ENCODE peak calls at places on chromosomes 11 and 22, in six cellular contexts. One of them, this sample, is unnamed.
A peak's percentile ranks its signal among the peaks of the same experiment; 100 is the strongest.

GRCh38 chr11:1542267-1542666 is 29.8 kb downstream of the DUSP8 start:
- DNase-seq in AG09319: no peak
- DNase-seq in BJ: no peak
- DNase-seq in fibroblast of villous mesenchyme: no peak
- DNase-seq in HL-60: no peak
- DNase-seq in cardiac muscle cell: no peak
- DNase-seq in this sample: no peak

GRCh38 chr11:73410627-73411026 is 34.4 kb downstream of the RELT start:
- DNase-seq in HL-60: no peak
- DNase-seq in fibroblast of villous mesenchyme: no peak
- DNase-seq in BJ: no peak
- DNase-seq in AG09319: no peak
- DNase-seq in cardiac muscle cell: no peak
- DNase-seq in this sample: no peak

GRCh38 chr11:32115406-32115805 is 24.5 kb downstream of the RCN1 start:
- DNase-seq in AG09319: no peak
- DNase-seq in cardiac muscle cell: no peak
- DNase-seq in fibroblast of villous mesenchyme: peak; percentile 26
- DNase-seq in BJ: no peak
- DNase-seq in HL-60: no peak
- DNase-seq in this sample: no peak

GRCh38 chr11:23217072-23217471 is 356.8 kb upstream of the CCDC179 start:
- DNase-seq in HL-60: no peak
- DNase-seq in fibroblast of villous mesenchyme: no peak
- DNase-seq in BJ: no peak
- DNase-seq in AG09319: no peak
- DNase-seq in cardiac muscle cell: no peak
- DNase-seq in this sample: no peak

GRCh38 chr11:35549787-35550186 is 24.4 kb upstream of the PAMR1 start:
- DNase-seq in BJ: peak; percentile 88
- DNase-seq in AG09319: peak; percentile 76
- DNase-seq in cardiac muscle cell: peak; percentile 85
- DNase-seq in fibroblast of villous mesenchyme: peak; percentile 96
- DNase-seq in HL-60: no peak
- DNase-seq in this sample: no peak

GRCh38 chr22:36562261-36562835 is 33.4 kb upstream of the EIF3D start:
- DNase-seq in HL-60: no peak
- DNase-seq in AG09319: no peak
- DNase-seq in fibroblast of villous mesenchyme: no peak
- DNase-seq in BJ: no peak
- DNase-seq in cardiac muscle cell: peak; percentile 41
- DNase-seq in this sample: no peak

GRCh38 chr11:30772908-30773307 is 186.8 kb upstream of the MPPED2 start:
- DNase-seq in fibroblast of villous mesenchyme: no peak
- DNase-seq in cardiac muscle cell: no peak
- DNase-seq in HL-60: no peak
- DNase-seq in BJ: no peak
- DNase-seq in AG09319: no peak
- DNase-seq in this sample: no peak

GRCh38 chr11:86672007-86672621 is at the start of gene ME3:
- DNase-seq in AG09319: no peak
- DNase-seq in cardiac muscle cell: peak; percentile 62
- DNase-seq in BJ: no peak
- DNase-seq in HL-60: peak; percentile 40
- DNase-seq in fibroblast of villous mesenchyme: peak; percentile 52
- DNase-seq in this sample: peak; percentile 27

GRCh38 chr11:29564501-29564900 is 452.3 kb downstream of the KCNA4 start:
- DNase-seq in HL-60: no peak
- DNase-seq in BJ: no peak
- DNase-seq in fibroblast of villous mesenchyme: no peak
- DNase-seq in cardiac muscle cell: no peak
- DNase-seq in AG09319: no peak
- DNase-seq in this sample: no peak

GRCh38 chr11:121421149-121421906 is 30.8 kb upstream of the SORL1 start:
- DNase-seq in HL-60: no peak
- DNase-seq in cardiac muscle cell: no peak
- DNase-seq in BJ: no peak
- DNase-seq in AG09319: no peak
- DNase-seq in fibroblast of villous mesenchyme: no peak
- DNase-seq in this sample: no peak

GRCh38 chr11:102878595-102878994 is 3.8 kb upstream of the MMP12 start:
- DNase-seq in fibroblast of villous mesenchyme: no peak
- DNase-seq in HL-60: no peak
- DNase-seq in BJ: no peak
- DNase-seq in cardiac muscle cell: no peak
- DNase-seq in AG09319: no peak
- DNase-seq in this sample: no peak

GRCh38 chr11:100735949-100736675 is 49.0 kb downstream of the ARHGAP42 start:
- DNase-seq in HL-60: no peak
- DNase-seq in BJ: no peak
- DNase-seq in cardiac muscle cell: peak; percentile 59
- DNase-seq in fibroblast of villous mesenchyme: peak; percentile 67
- DNase-seq in AG09319: no peak
- DNase-seq in this sample: no peak

GRCh38 chr22:28822930-28823481 is 22.6 kb upstream of the XBP1 start:
- DNase-seq in HL-60: no peak
- DNase-seq in cardiac muscle cell: no peak
- DNase-seq in fibroblast of villous mesenchyme: no peak
- DNase-seq in BJ: no peak
- DNase-seq in AG09319: no peak
- DNase-seq in this sample: no peak

GRCh38 chr11:1879342-1879940 is 12.3 kb downstream of the PRR33 start:
- DNase-seq in HL-60: no peak
- DNase-seq in fibroblast of villous mesenchyme: no peak
- DNase-seq in cardiac muscle cell: no peak
- DNase-seq in BJ: no peak
- DNase-seq in AG09319: no peak
- DNase-seq in this sample: no peak

GRCh38 chr11:71429701-71430100 is 18.5 kb downstream of the DHCR7 start:
- DNase-seq in cardiac muscle cell: no peak
- DNase-seq in fibroblast of villous mesenchyme: no peak
- DNase-seq in AG09319: no peak
- DNase-seq in BJ: no peak
- DNase-seq in HL-60: no peak
- DNase-seq in this sample: no peak

GRCh38 chr11:134025086-134025437 is 43.8 kb upstream of the JAM3 start:
- DNase-seq in AG09319: no peak
- DNase-seq in fibroblast of villous mesenchyme: no peak
- DNase-seq in HL-60: no peak
- DNase-seq in BJ: no peak
- DNase-seq in cardiac muscle cell: no peak
- DNase-seq in this sample: no peak

GRCh38 chr22:31742115-31742514 is 7.8 kb downstream of the PRR14L start:
- DNase-seq in HL-60: no peak
- DNase-seq in BJ: no peak
- DNase-seq in cardiac muscle cell: no peak
- DNase-seq in fibroblast of villous mesenchyme: peak; percentile 33
- DNase-seq in AG09319: no peak
- DNase-seq in this sample: no peak

GRCh38 chr22:44193537-44193896 is 12.8 kb downstream of the PARVG start:
- DNase-seq in fibroblast of villous mesenchyme: no peak
- DNase-seq in BJ: no peak
- DNase-seq in HL-60: no peak
- DNase-seq in AG09319: no peak
- DNase-seq in cardiac muscle cell: no peak
- DNase-seq in this sample: no peak

GRCh38 chr22:49943405-49943765 is 17.2 kb upstream of the PIM3 start:
- DNase-seq in HL-60: no peak
- DNase-seq in AG09319: no peak
- DNase-seq in cardiac muscle cell: no peak
- DNase-seq in BJ: no peak
- DNase-seq in fibroblast of villous mesenchyme: no peak
- DNase-seq in this sample: no peak

GRCh38 chr22:49941507-49942316 is 18.9 kb upstream of the PIM3 start:
- DNase-seq in AG09319: no peak
- DNase-seq in cardiac muscle cell: no peak
- DNase-seq in fibroblast of villous mesenchyme: no peak
- DNase-seq in HL-60: no peak
- DNase-seq in BJ: no peak
- DNase-seq in this sample: no peak

GRCh38 chr22:49944399-49944891 is 16.1 kb upstream of the PIM3 start:
- DNase-seq in AG09319: no peak
- DNase-seq in HL-60: no peak
- DNase-seq in cardiac muscle cell: no peak
- DNase-seq in BJ: no peak
- DNase-seq in fibroblast of villous mesenchyme: no peak
- DNase-seq in this sample: no peak

GRCh38 chr22:49943771-49944398 is 16.7 kb upstream of the PIM3 start:
- DNase-seq in fibroblast of villous mesenchyme: no peak
- DNase-seq in BJ: no peak
- DNase-seq in HL-60: no peak
- DNase-seq in cardiac muscle cell: no peak
- DNase-seq in AG09319: no peak
- DNase-seq in this sample: no peak

GRCh38 chr22:49942565-49943404 is 17.8 kb upstream of the PIM3 start:
- DNase-seq in BJ: no peak
- DNase-seq in fibroblast of villous mesenchyme: no peak
- DNase-seq in cardiac muscle cell: no peak
- DNase-seq in AG09319: no peak
- DNase-seq in HL-60: no peak
- DNase-seq in this sample: no peak
- TF ChIP-seq CTCF in BJ: no peak
- TF ChIP-seq CTCF in fibroblast of villous mesenchyme: no peak
- TF ChIP-seq CTCF in cardiac muscle cell: no peak
- TF ChIP-seq CTCF in AG09319: no peak
- TF ChIP-seq CTCF in HL-60: no peak
- TF ChIP-seq CTCF in this sample: no peak

DNA sequence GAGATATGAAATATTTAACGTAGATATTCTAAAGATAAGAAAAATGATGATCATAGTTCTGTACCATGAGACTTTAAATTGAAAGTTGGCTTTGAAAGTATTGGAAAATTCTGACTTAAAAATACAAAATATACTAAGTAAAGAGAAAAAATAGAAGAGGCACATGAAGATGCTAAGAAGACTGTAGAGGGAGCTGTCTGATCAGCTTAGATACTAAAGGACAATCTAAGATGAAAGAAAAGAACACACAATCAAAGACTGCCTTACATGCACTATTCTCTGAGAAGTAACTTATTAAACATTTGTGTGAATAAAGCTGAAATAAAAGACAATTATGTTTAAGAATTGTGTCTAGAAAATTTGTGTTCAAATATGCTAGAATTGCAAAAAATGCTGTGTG is 55.1 kb downstream of the RBMXL2 start:
- DNase-seq in fibroblast of villous mesenchyme: peak; percentile 34
- DNase-seq in cardiac muscle cell: peak; percentile 17
- DNase-seq in AG09319: no peak
- DNase-seq in BJ: no peak
- DNase-seq in HL-60: no peak
- DNase-seq in this sample: no peak
- TF ChIP-seq CTCF in fibroblast of villous mesenchyme: peak; percentile 47
- TF ChIP-seq CTCF in cardiac muscle cell: peak; percentile 19
- TF ChIP-seq CTCF in AG09319: peak; percentile 46
- TF ChIP-seq CTCF in BJ: peak; percentile 29
- TF ChIP-seq CTCF in HL-60: no peak
- TF ChIP-seq CTCF in this sample: no peak

DNA sequence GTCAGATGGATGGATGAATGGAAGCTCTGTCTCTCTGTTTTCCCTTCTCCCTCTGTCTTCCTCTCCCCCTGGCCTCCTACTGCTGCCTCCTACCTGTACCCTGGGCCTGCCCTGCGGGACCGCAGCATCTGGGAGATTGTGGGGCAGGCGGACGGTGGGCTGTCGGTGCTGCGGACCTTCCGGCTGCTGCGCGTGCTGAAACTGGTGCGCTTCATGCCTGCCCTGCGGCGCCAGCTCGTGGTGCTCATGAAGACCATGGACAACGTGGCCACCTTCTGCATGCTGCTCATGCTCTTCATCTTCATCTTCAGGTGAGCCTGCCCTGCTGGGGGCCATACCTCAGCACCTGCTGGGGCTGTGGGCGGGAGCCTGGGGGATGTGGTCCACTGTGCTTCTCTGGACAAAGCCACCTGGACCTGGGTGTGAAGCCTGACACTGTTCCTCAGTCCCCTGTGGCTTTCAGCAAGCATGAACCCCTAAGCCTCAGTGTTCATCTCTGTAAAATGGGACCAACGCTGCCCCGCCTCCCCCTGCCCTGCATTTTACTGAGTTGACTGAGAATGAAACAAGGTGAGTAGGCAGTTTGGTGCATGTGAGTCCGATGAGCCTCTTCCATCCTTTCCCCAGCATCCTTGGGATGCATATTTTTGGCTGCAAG is 88.4 kb downstream of the CACNA1I start:
- DNase-seq in HL-60: no peak
- DNase-seq in BJ: no peak
- DNase-seq in fibroblast of villous mesenchyme: no peak
- DNase-seq in cardiac muscle cell: no peak
- DNase-seq in AG09319: no peak
- DNase-seq in this sample: no peak
- TF ChIP-seq CTCF in HL-60: no peak
- TF ChIP-seq CTCF in BJ: no peak
- TF ChIP-seq CTCF in fibroblast of villous mesenchyme: no peak
- TF ChIP-seq CTCF in cardiac muscle cell: no peak
- TF ChIP-seq CTCF in AG09319: no peak
- TF ChIP-seq CTCF in this sample: no peak

GRCh38 chr11:235998-236773 is at the start of gene SIRT3:
- DNase-seq in cardiac muscle cell: peak; percentile 85
- DNase-seq in fibroblast of villous mesenchyme: peak; percentile 79
- DNase-seq in BJ: no peak
- DNase-seq in HL-60: peak; percentile 73
- DNase-seq in AG09319: peak; percentile 35
- DNase-seq in this sample: peak; percentile 98
- TF ChIP-seq CTCF in cardiac muscle cell: no peak
- TF ChIP-seq CTCF in fibroblast of villous mesenchyme: no peak
- TF ChIP-seq CTCF in BJ: peak; percentile 21
- TF ChIP-seq CTCF in HL-60: no peak
- TF ChIP-seq CTCF in AG09319: no peak
- TF ChIP-seq CTCF in this sample: no peak